ENCODE peak calls at places on chromosomes 1 and 21, in eight cellular contexts. P, B, G, C, Q, O, J and E are unnamed samples.

GRCh38 chr1:176648556-176648955 is 185.6 kb downstream of the PAPPA2 start:
- DNase-seq in P (no peak), B (no peak), G (no peak), C (no peak), Q (no peak), O (no peak), J (no peak), E (no peak)

GRCh38 chr1:29259802-29260441 is 23.6 kb downstream of the PTPRU start:
- DNase-seq in P (peak), B (peak), G (no peak), C (no peak), Q (peak), O (no peak), J (peak), E (no peak)

GRCh38 chr1:113872219-113872934 is 865 bp upstream of the PTPN22 start:
- DNase-seq in P (no peak), B (no peak), G (no peak), C (no peak), Q (no peak), O (no peak), J (no peak), E (no peak)

GRCh38 chr21:36639769-36640168 is 59.1 kb upstream of the SIM2 start:
- DNase-seq in P (no peak), B (no peak), G (no peak), C (no peak), Q (no peak), O (no peak), J (no peak), E (no peak)

GRCh38 chr1:224786533-224787249 is 142.8 kb upstream of the DNAH14 start:
- DNase-seq in P (no peak), B (no peak), G (no peak), C (no peak), Q (no peak), O (no peak), J (no peak), E (no peak)

GRCh38 chr1:226310637-226311195 is 1.8 kb upstream of the LIN9 start:
- DNase-seq in P (no peak), B (peak), G (no peak), C (no peak), Q (no peak), O (no peak), J (no peak), E (no peak)

GRCh38 chr1:192491804-192492554 is 83.6 kb upstream of the RGS1 start:
- DNase-seq in P (no peak), B (no peak), G (no peak), C (no peak), Q (no peak), O (no peak), J (no peak), E (no peak)

GRCh38 chr1:246629030-246629429 is 62.8 kb downstream of the CNST start:
- DNase-seq in P (no peak), B (no peak), G (no peak), C (no peak), Q (no peak), O (no peak), J (no peak), E (no peak)

DNA sequence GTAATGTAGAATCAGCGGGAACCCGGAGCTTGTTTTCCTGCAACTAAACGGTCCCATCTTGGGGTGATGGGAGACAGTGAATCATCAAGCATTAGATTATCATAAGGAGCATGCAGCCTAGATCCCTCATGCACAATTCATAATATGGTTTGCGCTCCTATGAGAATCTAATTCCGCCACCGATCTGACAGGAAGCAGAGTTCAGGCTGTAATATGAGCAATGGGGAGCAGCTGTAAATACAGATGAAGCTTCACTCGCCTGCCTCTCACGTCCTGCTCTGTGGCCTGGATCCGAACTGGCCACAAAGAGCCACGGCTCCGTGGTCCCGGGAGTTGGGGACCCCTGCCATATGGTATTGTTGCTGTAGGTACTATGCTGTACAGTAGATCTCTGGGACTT is 1.6 kb downstream of the IFI44 start:
- DNase-seq in P (no peak), B (no peak), G (no peak), C (peak), Q (no peak), O (no peak), J (peak), E (no peak)
- H3K4me3 ChIP-seq in P (peak), B (peak), G (peak), C (peak), Q (peak), O (no peak), J (peak), E (no peak)

GRCh38 chr1:200561856-200562214 is 58.7 kb downstream of the KIF14 start:
- DNase-seq in P (no peak), B (no peak), G (no peak), C (no peak), Q (no peak), O (no peak), J (no peak), E (no peak)

GRCh38 chr1:200558866-200559459 is 61.6 kb downstream of the KIF14 start:
- DNase-seq in P (no peak), B (no peak), G (no peak), C (no peak), Q (no peak), O (peak), J (peak), E (no peak)

GRCh38 chr1:200550367-200550766 is 70.2 kb downstream of the KIF14 start:
- DNase-seq in P (no peak), B (no peak), G (no peak), C (no peak), Q (no peak), O (no peak), J (no peak), E (no peak)

GRCh38 chr1:200556005-200556404 is 64.5 kb downstream of the KIF14 start:
- DNase-seq in P (no peak), B (no peak), G (no peak), C (no peak), Q (no peak), O (peak), J (no peak), E (no peak)
- TF ChIP-seq POLR2A in P (no peak), B (no peak), G (no peak), C (no peak), Q (no peak), O (no peak), J (no peak), E (no peak)

DNA sequence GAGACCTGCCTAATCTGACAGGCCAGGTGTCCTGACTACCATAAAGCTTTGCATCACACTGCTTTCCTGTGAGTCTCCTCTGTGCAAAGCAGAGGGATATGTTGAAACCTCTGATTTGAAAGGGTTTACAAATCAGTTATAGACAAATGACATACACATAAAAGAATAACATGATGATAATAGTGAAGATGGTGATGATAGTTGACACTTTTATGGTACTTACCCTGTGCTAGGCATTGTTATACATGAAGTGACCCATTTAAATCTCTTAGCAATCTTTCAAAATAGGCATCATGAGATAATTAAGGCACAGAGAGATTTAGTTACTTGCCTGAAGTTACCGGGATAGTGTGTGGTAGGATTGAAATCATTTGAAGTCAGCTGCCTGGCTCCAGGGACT is 34.1 kb upstream of the PKN2 start:
- DNase-seq in P (no peak), B (no peak), G (no peak), C (no peak), Q (no peak), O (no peak), J (no peak), E (no peak)
- TF ChIP-seq CTCF in P (no peak), B (no peak), G (no peak), C (no peak), Q (no peak), O (no peak), J (no peak), E (no peak)

DNA sequence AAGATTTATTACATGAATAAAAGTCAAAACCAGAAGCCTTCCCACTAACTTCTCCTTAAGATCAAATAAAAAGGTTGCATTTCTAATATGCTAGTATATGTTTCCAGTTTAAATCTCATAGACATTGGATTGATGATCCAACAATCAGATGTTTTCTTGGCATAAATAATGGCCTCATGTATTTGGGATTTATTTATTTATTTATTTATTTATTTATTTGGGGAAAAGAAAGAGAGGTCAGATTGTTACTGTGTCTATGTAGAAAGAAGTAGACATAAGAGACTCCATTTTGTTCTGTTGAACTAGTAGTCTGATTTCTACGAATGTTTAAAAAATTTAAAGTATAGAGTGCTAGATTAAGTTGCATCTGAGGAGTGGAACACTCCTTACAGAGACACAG is 422.4 kb downstream of the ADGRL2 start:
- DNase-seq in P (no peak), B (no peak), G (no peak), C (no peak), Q (no peak), O (no peak), J (no peak), E (no peak)
- H3K4me3 ChIP-seq in P (no peak), B (no peak), G (no peak), C (no peak), Q (no peak), O (no peak), J (no peak), E (no peak)

GRCh38 chr1:110033421-110033820 is 1.0 kb upstream of the STRIP1 start:
- DNase-seq in P (no peak), B (no peak), G (no peak), C (no peak), Q (no peak), O (no peak), J (no peak), E (peak)
- TF ChIP-seq POLR2A in P (no peak), B (no peak), G (no peak), C (no peak), Q (no peak), O (no peak), J (no peak), E (no peak)

GRCh38 chr1:63074321-63074720 is 248.0 kb upstream of the FOXD3 start:
- DNase-seq in P (no peak), B (no peak), G (no peak), C (no peak), Q (no peak), O (no peak), J (no peak), E (no peak)

GRCh38 chr1:63068626-63069025 is 253.7 kb upstream of the FOXD3 start:
- DNase-seq in P (no peak), B (no peak), G (no peak), C (no peak), Q (no peak), O (no peak), J (no peak), E (no peak)

GRCh38 chr1:63069214-63069613 is 253.2 kb upstream of the FOXD3 start:
- DNase-seq in P (no peak), B (no peak), G (no peak), C (no peak), Q (no peak), O (no peak), J (no peak), E (no peak)

DNA sequence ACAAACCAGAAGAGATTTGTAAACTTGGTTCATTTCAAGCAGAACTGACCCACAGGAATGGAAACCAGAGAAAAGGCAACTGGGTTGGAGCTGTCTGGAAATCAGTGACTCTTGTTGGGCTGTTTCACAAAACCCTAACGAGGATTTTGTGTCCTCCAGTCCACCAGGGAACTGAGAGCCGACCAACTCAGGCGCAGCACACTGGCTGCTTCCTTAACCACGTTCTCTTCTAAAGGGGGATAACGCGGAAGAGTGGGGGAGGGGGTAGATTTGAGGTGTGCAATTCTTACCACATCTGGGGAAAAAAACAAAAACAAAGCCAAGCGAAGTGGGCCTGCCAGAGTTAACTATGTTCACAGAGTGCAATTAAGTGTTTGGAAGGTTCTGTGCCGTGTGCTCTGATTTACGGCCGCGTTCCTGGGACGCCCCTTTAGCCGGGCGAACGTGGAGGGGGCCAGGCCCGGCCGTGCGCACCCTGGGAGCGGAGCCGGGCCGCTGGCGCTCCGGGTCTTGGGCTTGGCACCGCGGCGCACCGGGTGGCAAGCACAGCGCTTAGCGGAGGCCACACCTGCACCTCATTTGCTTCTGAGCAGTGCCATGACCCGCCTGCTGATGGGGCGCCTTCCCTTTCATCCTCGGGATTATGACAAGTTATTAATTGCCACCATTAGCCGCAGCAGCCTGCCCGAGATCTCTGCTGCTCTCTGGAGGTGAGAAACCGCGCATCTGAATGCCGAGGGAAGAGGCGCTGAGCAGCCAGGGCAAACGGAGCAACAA is 248.6 kb upstream of the FOXD3 start:
- DNase-seq in P (no peak), B (no peak), G (no peak), C (no peak), Q (no peak), O (no peak), J (peak), E (no peak)
- TF ChIP-seq CTCF in P (no peak), B (no peak), G (no peak), C (no peak), Q (no peak), O (no peak), J (peak), E (no peak)